ENCODE peak calls at places on chromosomes 7 and 10, in four cellular contexts. M is HEK293T; T is activated CD8-positive, alpha-beta memory T cell treated with anti-CD3 and anti-CD28 coated beads, Interleukin-2, amount 50 U/mL, for 48 hours; C is effector CD4-positive, alpha-beta T cell. O is an unnamed sample.

GRCh38 chr10:71837085-71837827 is 13.8 kb downstream of the PSAP start:
- DNase-seq in T (no peak), C (no peak), M (peak), O (peak)

GRCh38 chr7:148480479-148481146 is 110.0 kb upstream of the C7orf33 start:
- DNase-seq in M (no peak), T (no peak), C (no peak), O (no peak)

GRCh38 chr7:52168085-52168484 is 851.5 kb upstream of the COBL start:
- DNase-seq in C (no peak), M (peak), T (no peak), O (peak)

GRCh38 chr10:28674782-28675181 is 2.5 kb upstream of the BAMBI start:
- DNase-seq in C (no peak), T (no peak), M (no peak), O (no peak)

GRCh38 chr10:120516426-120516825 is 59.4 kb downstream of the PLPP4 start:
- DNase-seq in T (no peak), M (no peak), C (no peak), O (no peak)

GRCh38 chr10:52318822-52319464 is 4.9 kb downstream of the DKK1 start:
- DNase-seq in M (no peak), C (no peak), T (no peak), O (peak)

GRCh38 chr10:17586741-17587720 is 30.1 kb downstream of the HACD1 start:
- DNase-seq in C (no peak), M (no peak), T (no peak), O (no peak)

GRCh38 chr7:158735935-158736334 is 31.3 kb upstream of the NCAPG2 start:
- DNase-seq in T (no peak), M (no peak), C (no peak), O (no peak)

GRCh38 chr7:73717991-73718405 is 1.5 kb downstream of the STX1A start:
- DNase-seq in T (peak), M (no peak), C (peak), O (no peak)

GRCh38 chr7:42096681-42097637 is 140.1 kb downstream of the GLI3 start:
- DNase-seq in M (no peak), C (no peak), T (no peak), O (no peak)

GRCh38 chr7:98870807-98871491 is 1.1 kb upstream of the TMEM130 start:
- DNase-seq in M (no peak), T (no peak), C (no peak), O (no peak)

GRCh38 chr7:117600912-117601311 is 121.1 kb downstream of the CFTR start:
- DNase-seq in T (no peak), M (no peak), C (no peak), O (no peak)

GRCh38 chr10:132219486-132219885 is 32.7 kb downstream of the DPYSL4 start:
- DNase-seq in M (peak), C (no peak), T (no peak), O (no peak)

GRCh38 chr10:102504179-102504975 is 605 bp downstream of the SUFU start:
- DNase-seq in C (no peak), T (peak), M (peak), O (no peak)

GRCh38 chr7:157011333-157012112 is 1.1 kb upstream of the MNX1 start:
- DNase-seq in C (no peak), T (no peak), M (peak), O (no peak)

GRCh38 chr10:124737221-124737620 is 7.0 kb downstream of the FAM53B start:
- DNase-seq in C (no peak), M (no peak), T (no peak), O (no peak)

GRCh38 chr10:22568928-22569327 is 145.4 kb downstream of the PIP4K2A start:
- DNase-seq in M (no peak), C (no peak), T (no peak), O (no peak)

GRCh38 chr7:55255501-55256445 is 109.4 kb upstream of the LANCL2 start:
- DNase-seq in M (peak), C (peak), T (peak), O (peak)

GRCh38 chr7:109003742-109004141 is 434.1 kb downstream of the DNAJB9 start:
- DNase-seq in T (no peak), C (no peak), M (no peak), O (no peak)

GRCh38 chr7:10022957-10023356 is 950.7 kb upstream of the PHF14 start:
- DNase-seq in T (no peak), M (peak), C (no peak), O (no peak)

GRCh38 chr7:1558181-1558811 is 2.3 kb upstream of the TMEM184A start:
- DNase-seq in C (no peak), T (no peak), M (peak), O (no peak)

GRCh38 chr7:114085592-114086490 is 167.0 kb upstream of the PPP1R3A start:
- DNase-seq in M (peak), C (no peak), T (peak), O (peak)

GRCh38 chr7:129468087-129468486 is 33.9 kb downstream of the STRIP2 start:
- DNase-seq in T (no peak), M (no peak), C (no peak), O (no peak)

GRCh38 chr10:73838827-73839226 is 27.4 kb upstream of the NDST2 start:
- DNase-seq in C (no peak), M (no peak), T (no peak), O (no peak)

GRCh38 chr10:101986277-101986971 is 69.5 kb downstream of the ARMH3 start:
- DNase-seq in M (no peak), T (no peak), C (no peak), O (no peak)

GRCh38 chr7:76155938-76156337 is 45.8 kb upstream of the SRRM3 start:
- DNase-seq in T (no peak), M (no peak), C (no peak), O (no peak)

GRCh38 chr10:110471566-110472139 is 26.1 kb upstream of the DUSP5 start:
- DNase-seq in C (no peak), M (no peak), T (no peak), O (no peak)

GRCh38 chr7:75727881-75728592 is 10.7 kb downstream of the HIP1 start:
- DNase-seq in M (no peak), C (peak), T (peak), O (peak)

GRCh38 chr10:88991161-88991899 is 732 bp downstream of the FAS start:
- DNase-seq in C (peak), M (peak), T (peak), O (peak)

GRCh38 chr10:114195079-114195478 is 15.9 kb downstream of the TDRD1 start:
- DNase-seq in T (no peak), C (no peak), M (no peak), O (no peak)

GRCh38 chr7:18552943-18553584 is 57.5 kb downstream of the HDAC9 start:
- DNase-seq in T (no peak), C (no peak), M (peak), O (no peak)

GRCh38 chr10:84415539-84416244 is 87.3 kb downstream of the CCSER2 start:
- DNase-seq in T (no peak), M (no peak), C (no peak), O (no peak)